ENCODE peak calls at places on chromosomes 12 and 14, in eight cellular contexts. W is CD8-positive, alpha-beta T cell; Y is natural killer cell; X is astrocyte of the spinal cord; T is tibial artery; E is GM10248; S is mammary epithelial cell; Q is heart right ventricle. M is an unnamed sample.

GRCh38 chr14:82366803-82367202 is 833.1 kb upstream of the SEL1L start:
- DNase-seq in W (no peak), Y (no peak), X (no peak), T (no peak), E (no peak), S (no peak), Q (no peak), M (no peak)

GRCh38 chr12:91009319-91009950 is 4.7 kb upstream of the EPYC start:
- DNase-seq in W (no peak), Y (no peak), X (peak; percentile 78), T (no peak), E (peak; percentile 6), S (peak; percentile 30), Q (no peak), M (no peak)

GRCh38 chr12:104182144-104182543 is 33.4 kb upstream of the TXNRD1 start:
- DNase-seq in W (no peak), Y (no peak), X (peak; percentile 82), T (peak; percentile 90), E (no peak), S (peak; percentile 71), Q (peak; percentile 62), M (no peak)

GRCh38 chr12:99609455-99610181 is 37.9 kb upstream of the GARIN6 start:
- DNase-seq in W (no peak), Y (no peak), X (no peak), T (no peak), E (no peak), S (no peak), Q (no peak), M (no peak)

GRCh38 chr14:35398095-35398584 is 6.4 kb downstream of the NFKBIA start:
- DNase-seq in W (no peak), Y (no peak), X (no peak), T (peak; percentile 69), E (no peak), S (no peak), Q (no peak), M (no peak)

GRCh38 chr12:95547522-95548055 is 3.7 kb downstream of the USP44 start:
- DNase-seq in W (no peak), Y (no peak), X (peak; percentile 7), T (no peak), E (no peak), S (no peak), Q (no peak), M (no peak)

GRCh38 chr12:90977224-90977623 is 22.2 kb upstream of the CCER1 start:
- DNase-seq in W (no peak), Y (no peak), X (no peak), T (no peak), E (no peak), S (no peak), Q (no peak), M (no peak)

GRCh38 chr12:72330291-72330690 is 58.1 kb downstream of the TRHDE start:
- DNase-seq in W (no peak), Y (no peak), X (peak; percentile 45), T (no peak), E (no peak), S (no peak), Q (no peak), M (no peak)

GRCh38 chr12:111011999-111012600 is 91.7 kb upstream of the MYL2 start:
- DNase-seq in W (no peak), Y (no peak), X (no peak), T (no peak), E (no peak), S (no peak), Q (no peak), M (no peak)

GRCh38 chr12:42023733-42024494 is 120.8 kb downstream of the GXYLT1 start:
- DNase-seq in W (peak; percentile 66), Y (peak; percentile 55), X (peak; percentile 73), T (peak; percentile 69), E (peak; percentile 64), S (peak; percentile 50), Q (peak; percentile 81), M (peak; percentile 25)

GRCh38 chr14:58465425-58465824 is 37.9 kb downstream of the KIAA0586 start:
- DNase-seq in W (no peak), Y (no peak), X (peak; percentile 35), T (no peak), E (no peak), S (peak; percentile 52), Q (no peak), M (no peak)

GRCh38 chr14:56247495-56248087 is 129.4 kb downstream of the PELI2 start:
- DNase-seq in W (no peak), Y (no peak), X (peak; percentile 33), T (no peak), E (no peak), S (no peak), Q (no peak), M (no peak)

GRCh38 chr12:52221912-52222457 is 11.1 kb upstream of the KRT7 start:
- DNase-seq in W (peak; percentile 54), Y (peak; percentile 45), X (no peak), T (no peak), E (no peak), S (peak; percentile 93), Q (peak; percentile 49), M (no peak)
- TF ChIP-seq CTCF in W (no peak), Y (peak; percentile 20), X (peak; percentile 63), T (no peak), E (no peak), S (peak; percentile 82), Q (peak; percentile 62), M (peak; percentile 38)

GRCh38 chr12:54139030-54139429 is 49.8 kb downstream of the SMUG1 start:
- DNase-seq in W (no peak), Y (no peak), X (no peak), T (no peak), E (no peak), S (no peak), Q (no peak), M (no peak)
- TF ChIP-seq CTCF in W (no peak), Y (no peak), X (no peak), T (no peak), E (no peak), S (no peak), Q (no peak), M (no peak)

GRCh38 chr14:103600503-103600902 is 28.5 kb upstream of the KLC1 start:
- DNase-seq in W (no peak), Y (no peak), X (no peak), T (no peak), E (no peak), S (no peak), Q (no peak), M (no peak)
- TF ChIP-seq CTCF in W (no peak), Y (no peak), X (no peak), T (no peak), E (no peak), S (no peak), Q (no peak), M (no peak)

GRCh38 chr12:19419086-19419485 is 20.2 kb upstream of the AEBP2 start:
- DNase-seq in W (no peak), Y (no peak), X (no peak), T (no peak), E (no peak), S (no peak), Q (no peak), M (no peak)
- TF ChIP-seq CTCF in W (no peak), Y (no peak), X (no peak), T (no peak), E (no peak), S (no peak), Q (no peak), M (no peak)

DNA sequence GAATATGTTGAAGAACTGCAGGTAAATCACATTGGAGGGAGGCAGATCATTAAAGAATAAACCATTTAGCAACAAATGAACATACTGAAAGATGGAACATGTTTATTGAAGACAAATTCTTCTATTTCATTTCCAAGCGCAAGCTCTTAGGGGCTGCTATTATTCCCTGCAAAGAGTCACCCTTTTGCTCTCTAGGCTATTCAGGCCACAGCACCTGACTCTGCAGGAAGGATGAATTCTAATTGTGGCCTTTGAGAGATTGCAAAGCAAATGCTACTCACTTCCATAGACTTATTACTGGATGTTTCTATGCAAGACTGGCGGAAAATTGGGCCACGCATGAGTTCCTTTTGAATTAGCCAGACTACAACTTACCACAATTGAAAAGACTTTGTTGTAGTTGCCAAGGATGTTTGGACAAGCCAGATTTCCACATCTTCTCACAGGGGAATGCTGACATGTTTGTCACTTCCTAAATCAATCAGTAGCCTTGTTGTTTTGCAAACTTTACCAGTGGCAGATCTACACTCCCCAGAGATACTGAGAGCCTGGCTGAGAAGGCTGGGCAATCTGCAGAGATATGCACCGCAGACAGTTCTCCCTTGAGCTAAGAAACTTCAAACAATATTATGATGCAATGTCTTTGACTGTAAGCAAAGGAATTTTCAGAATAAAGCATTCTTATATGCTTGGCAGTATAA is 334.4 kb upstream of the SYT1 start:
- DNase-seq in W (no peak), Y (no peak), X (peak; percentile 68), T (no peak), E (no peak), S (peak; percentile 4), Q (no peak), M (no peak)
- TF ChIP-seq CTCF in W (no peak), Y (no peak), X (no peak), T (no peak), E (no peak), S (no peak), Q (no peak), M (no peak)

DNA sequence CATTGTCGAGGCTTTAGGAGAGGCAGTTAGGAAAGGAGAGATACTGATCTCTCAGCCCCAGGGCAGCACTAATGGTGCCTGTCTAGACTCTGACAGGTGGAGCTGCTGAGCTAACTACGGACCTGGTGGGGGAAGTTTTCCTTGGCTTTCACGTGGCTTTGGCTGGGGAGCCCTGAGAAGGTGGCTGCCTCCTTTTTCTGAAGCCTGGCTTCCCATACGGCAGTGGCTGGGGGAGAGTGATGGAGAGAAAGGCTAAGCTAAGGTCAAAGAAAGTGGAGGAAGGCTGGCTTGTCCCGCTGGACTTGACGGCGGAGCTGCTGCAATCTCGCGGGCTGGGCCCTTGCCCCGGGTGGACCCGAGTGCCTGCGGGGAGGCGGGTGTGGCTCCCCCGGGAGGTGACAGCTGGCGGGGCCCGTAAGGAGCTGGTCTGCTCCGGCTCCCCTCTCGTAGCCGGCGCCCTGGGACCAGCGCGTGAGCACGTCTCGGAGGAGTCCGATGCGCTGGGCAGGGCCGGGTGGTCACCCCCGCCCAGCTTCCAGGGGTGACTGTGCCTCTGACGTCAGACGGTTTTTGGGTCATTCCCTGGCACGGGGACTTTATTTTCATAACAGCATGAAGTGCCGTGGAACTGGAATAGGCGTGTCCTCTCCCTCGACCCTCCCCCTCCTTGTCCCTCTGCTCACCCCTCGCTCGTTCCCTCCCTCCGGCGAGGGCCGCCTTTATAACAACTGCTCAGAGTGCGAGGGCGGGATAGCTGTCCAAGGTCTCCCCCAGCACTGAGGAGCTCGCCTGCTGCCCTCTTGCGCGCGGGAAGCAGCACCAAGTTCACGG is at the start of gene GPRC5A:
- DNase-seq in W (no peak), Y (peak; percentile 15), X (peak; percentile 98), T (peak; percentile 95), E (peak; percentile 47), S (peak; percentile 99), Q (peak; percentile 74), M (peak; percentile 29)
- TF ChIP-seq CTCF in W (no peak), Y (no peak), X (peak; percentile 39), T (peak; percentile 13), E (peak; percentile 28), S (peak; percentile 54), Q (no peak), M (peak; percentile 22)

GRCh38 chr14:24879661-24880381 is 170.1 kb downstream of the STXBP6 start:
- DNase-seq in W (no peak), Y (no peak), X (no peak), T (no peak), E (no peak), S (no peak), Q (no peak), M (no peak)
- TF ChIP-seq CTCF in W (no peak), Y (no peak), X (no peak), T (no peak), E (no peak), S (no peak), Q (no peak), M (no peak)

M was measured in D721Med.